ENCODE peak calls at places on chromosomes 7 and 10, in four cellular contexts. One of them, this sample, is unnamed.
A peak's percentile ranks its signal among the peaks of the same experiment; 100 is the strongest.

GRCh38 chr7:139777948-139778841 is at the start of gene HIPK2:
- DNase-seq in anterior cingulate cortex: peak; percentile 68
- DNase-seq in gastrocnemius medialis: peak; percentile 71
- DNase-seq in WTC11: peak; percentile 74
- DNase-seq in this sample: peak; percentile 75

GRCh38 chr7:20504060-20504459 is 111.4 kb upstream of the ABCB5 start:
- DNase-seq in gastrocnemius medialis: no peak
- DNase-seq in WTC11: no peak
- DNase-seq in anterior cingulate cortex: no peak
- DNase-seq in this sample: no peak

GRCh38 chr7:82715344-82715743 is 271.8 kb upstream of the CACNA2D1 start:
- DNase-seq in WTC11: no peak
- DNase-seq in gastrocnemius medialis: no peak
- DNase-seq in anterior cingulate cortex: no peak
- DNase-seq in this sample: no peak

GRCh38 chr10:44860811-44861751 is 50.1 kb upstream of the TMEM72 start:
- DNase-seq in gastrocnemius medialis: no peak
- DNase-seq in anterior cingulate cortex: no peak
- DNase-seq in WTC11: no peak
- DNase-seq in this sample: no peak

GRCh38 chr10:17665742-17666141 is 21.8 kb downstream of the STAM start:
- DNase-seq in WTC11: no peak
- DNase-seq in gastrocnemius medialis: no peak
- DNase-seq in anterior cingulate cortex: no peak
- DNase-seq in this sample: no peak

GRCh38 chr10:78199019-78199418 is 165.4 kb downstream of the RPS24 start:
- DNase-seq in gastrocnemius medialis: no peak
- DNase-seq in WTC11: no peak
- DNase-seq in anterior cingulate cortex: no peak
- DNase-seq in this sample: no peak

GRCh38 chr7:69612981-69613380 is 14.7 kb downstream of the AUTS2 start:
- DNase-seq in WTC11: no peak
- DNase-seq in anterior cingulate cortex: no peak
- DNase-seq in gastrocnemius medialis: no peak
- DNase-seq in this sample: no peak

GRCh38 chr7:71210220-71210619 is 78.3 kb downstream of the GALNT17 start:
- DNase-seq in anterior cingulate cortex: no peak
- DNase-seq in WTC11: no peak
- DNase-seq in gastrocnemius medialis: no peak
- DNase-seq in this sample: no peak

GRCh38 chr10:4263281-4263921 is 478.4 kb upstream of the KLF6 start:
- DNase-seq in WTC11: no peak
- DNase-seq in anterior cingulate cortex: no peak
- DNase-seq in gastrocnemius medialis: no peak
- DNase-seq in this sample: no peak

GRCh38 chr7:7157887-7158271 is 24.5 kb upstream of the C1GALT1 start:
- DNase-seq in gastrocnemius medialis: no peak
- DNase-seq in anterior cingulate cortex: no peak
- DNase-seq in WTC11: no peak
- DNase-seq in this sample: no peak

GRCh38 chr7:150965273-150965830 is 12.8 kb downstream of the KCNH2 start:
- DNase-seq in anterior cingulate cortex: no peak
- DNase-seq in WTC11: no peak
- DNase-seq in gastrocnemius medialis: no peak
- DNase-seq in this sample: no peak

GRCh38 chr7:155705656-155706360 is 61.3 kb downstream of the RBM33 start:
- DNase-seq in anterior cingulate cortex: no peak
- DNase-seq in WTC11: no peak
- DNase-seq in gastrocnemius medialis: peak; percentile 37
- DNase-seq in this sample: no peak

GRCh38 chr10:10007972-10008371 is 1009.7 kb upstream of the CELF2 start:
- DNase-seq in WTC11: no peak
- DNase-seq in anterior cingulate cortex: no peak
- DNase-seq in gastrocnemius medialis: no peak
- DNase-seq in this sample: no peak

GRCh38 chr7:139339025-139339424 is 2.1 kb upstream of the FMC1 start:
- DNase-seq in gastrocnemius medialis: no peak
- DNase-seq in WTC11: no peak
- DNase-seq in anterior cingulate cortex: no peak
- DNase-seq in this sample: no peak

GRCh38 chr7:150976529-150977381 is 1.4 kb downstream of the KCNH2 start:
- DNase-seq in WTC11: peak; percentile 57
- DNase-seq in gastrocnemius medialis: no peak
- DNase-seq in anterior cingulate cortex: no peak
- DNase-seq in this sample: no peak

GRCh38 chr10:23293145-23293724 is 51.4 kb downstream of the C10orf67 start:
- DNase-seq in gastrocnemius medialis: no peak
- DNase-seq in WTC11: peak; percentile 69
- DNase-seq in anterior cingulate cortex: peak; percentile 18
- DNase-seq in this sample: peak; percentile 69

GRCh38 chr7:91772100-91772794 is 108.3 kb downstream of the MTERF1 start:
- DNase-seq in WTC11: no peak
- DNase-seq in gastrocnemius medialis: no peak
- DNase-seq in anterior cingulate cortex: no peak
- DNase-seq in this sample: no peak

GRCh38 chr7:105677803-105678583 is 96.7 kb upstream of the EFCAB10 start:
- DNase-seq in gastrocnemius medialis: peak; percentile 37
- DNase-seq in WTC11: no peak
- DNase-seq in anterior cingulate cortex: no peak
- DNase-seq in this sample: no peak

GRCh38 chr10:48247680-48248079 is 26.8 kb downstream of the FRMPD2 start:
- DNase-seq in anterior cingulate cortex: no peak
- DNase-seq in gastrocnemius medialis: no peak
- DNase-seq in WTC11: no peak
- DNase-seq in this sample: no peak